ENCODE peak calls at places on chromosomes 6 and 20, in ten cellular contexts. R, H, J, Q, M, Y, X, F, B and G are unnamed samples.

GRCh38 chr6:89970609-89971337 is 76.5 kb downstream of the GJA10 start:
- DNase-seq in B (no peak), M (peak), F (peak), Q (peak), H (peak), J (peak), Y (peak), X (no peak), R (peak), G (peak)

GRCh38 chr20:57544838-57545564 is 15.9 kb upstream of the PCK1 start:
- DNase-seq in Y (no peak), M (no peak), X (no peak), F (no peak), B (no peak), R (peak), H (no peak), Q (no peak), J (no peak), G (no peak)

GRCh38 chr6:14371530-14371929 is 254.0 kb downstream of the CD83 start:
- DNase-seq in X (no peak), H (no peak), M (no peak), B (no peak), J (no peak), F (no peak), R (peak), Y (no peak), Q (no peak), G (no peak)

GRCh38 chr6:84554069-84554468 is 210.3 kb downstream of the TBX18 start:
- DNase-seq in H (peak), J (no peak), F (no peak), R (no peak), Q (no peak), B (no peak), Y (no peak), X (no peak), M (no peak), G (no peak)

GRCh38 chr6:115977220-115977619 is 83.5 kb downstream of the FRK start:
- DNase-seq in X (no peak), R (no peak), Y (no peak), H (no peak), F (no peak), Q (no peak), J (no peak), M (no peak), B (no peak), G (no peak)

GRCh38 chr20:10919549-10920140 is 245.8 kb upstream of the JAG1 start:
- DNase-seq in B (no peak), F (no peak), R (no peak), X (no peak), Q (no peak), Y (no peak), J (no peak), M (peak), H (peak), G (no peak)

GRCh38 chr6:24197892-24198291 is 71.9 kb downstream of the NRSN1 start:
- DNase-seq in M (no peak), F (no peak), J (no peak), Y (no peak), B (no peak), X (no peak), Q (no peak), H (no peak), R (no peak), G (no peak)

GRCh38 chr20:25341716-25342680 is 48.6 kb downstream of the ABHD12 start:
- DNase-seq in R (no peak), J (no peak), Q (peak), Y (no peak), B (no peak), F (peak), X (no peak), M (peak), H (peak), G (peak)

GRCh38 chr6:145235207-145235606 is 500.1 kb downstream of the EPM2A start:
- DNase-seq in F (no peak), H (no peak), X (no peak), J (no peak), Q (no peak), R (no peak), B (no peak), Y (no peak), M (no peak), G (no peak)

GRCh38 chr20:25258463-25258805 is 10.5 kb downstream of the PYGB start:
- DNase-seq in X (no peak), H (no peak), M (no peak), B (no peak), J (peak), Q (no peak), Y (no peak), R (no peak), F (no peak), G (no peak)

GRCh38 chr20:63427724-63428330 is 44.6 kb downstream of the KCNQ2 start:
- DNase-seq in R (no peak), H (no peak), Y (no peak), J (no peak), F (no peak), B (no peak), M (no peak), Q (no peak), X (no peak), G (no peak)

GRCh38 chr6:55397986-55398385 is 70.7 kb downstream of the GFRAL start:
- DNase-seq in M (peak), B (no peak), X (no peak), R (no peak), Q (no peak), J (no peak), H (peak), F (no peak), Y (no peak), G (no peak)

GRCh38 chr6:40719671-40720374 is 132.7 kb upstream of the LRFN2 start:
- DNase-seq in R (peak), Q (peak), H (peak), B (no peak), M (peak), J (no peak), X (no peak), Y (no peak), F (no peak), G (peak)

GRCh38 chr6:142523485-142523884 is 221.7 kb downstream of the ADGRG6 start:
- DNase-seq in Q (no peak), H (peak), Y (no peak), J (no peak), B (no peak), R (no peak), X (no peak), F (no peak), M (no peak), G (peak)

GRCh38 chr6:142653710-142654274 is 291.2 kb downstream of the HIVEP2 start:
- DNase-seq in R (no peak), H (no peak), B (no peak), J (no peak), Q (no peak), F (no peak), Y (peak), M (no peak), X (no peak), G (no peak)

GRCh38 chr6:141265748-141266647 is 866.7 kb upstream of the GJE1 start:
- DNase-seq in J (no peak), R (peak), H (peak), Y (peak), X (no peak), Q (no peak), B (no peak), M (peak), F (no peak), G (no peak)

GRCh38 chr20:56750430-56750829 is 121.3 kb downstream of the TFAP2C start:
- DNase-seq in J (peak), M (no peak), Q (no peak), F (peak), X (no peak), Y (peak), H (peak), B (no peak), R (no peak), G (no peak)

GRCh38 chr20:32362924-32363364 is 4.8 kb downstream of the ASXL1 start:
- DNase-seq in H (no peak), Q (no peak), B (no peak), F (no peak), R (no peak), M (no peak), X (no peak), J (no peak), Y (no peak), G (no peak)

GRCh38 chr6:2158596-2159271 is 86.7 kb downstream of the GMDS start:
- DNase-seq in X (no peak), J (peak), R (no peak), Y (no peak), B (peak), M (peak), H (no peak), F (peak), Q (peak), G (no peak)

GRCh38 chr6:87743454-87743853 is 41.4 kb upstream of the AKIRIN2 start:
- DNase-seq in B (no peak), X (no peak), Q (no peak), R (no peak), F (no peak), J (no peak), H (no peak), M (no peak), Y (no peak), G (no peak)

GRCh38 chr6:42403415-42403814 is 48.3 kb downstream of the TRERF1 start:
- DNase-seq in F (no peak), X (no peak), J (peak), Q (no peak), H (peak), M (peak), R (no peak), Y (no peak), B (no peak), G (no peak)

GRCh38 chr20:62645613-62646012 is 3.3 kb downstream of the SLCO4A1 start:
- DNase-seq in F (no peak), Q (no peak), H (no peak), J (no peak), B (no peak), X (no peak), Y (no peak), M (no peak), R (no peak), G (no peak)

GRCh38 chr6:52566853-52567279 is 10.0 kb downstream of the TRAM2 start:
- DNase-seq in Q (no peak), M (peak), Y (no peak), X (no peak), F (no peak), H (peak), B (no peak), R (no peak), J (no peak), G (no peak)

GRCh38 chr20:57957397-57958049 is 247.7 kb upstream of the PMEPA1 start:
- DNase-seq in M (peak), H (peak), J (no peak), B (no peak), Q (no peak), Y (no peak), R (no peak), X (no peak), F (no peak), G (no peak)

GRCh38 chr20:47356220-47356525 is 326 bp downstream of the ZMYND8 start:
- DNase-seq in J (no peak), R (no peak), Y (peak), F (no peak), B (no peak), Q (no peak), H (no peak), M (no peak), X (no peak), G (no peak)